ENCODE peak calls at places on chromosome 22, in five cellular contexts. K is uterus, A is lung, U is left ventricle myocardium inferior, L is SK-N-SH. Y is an unnamed sample.
A peak's percentile ranks its signal among the peaks of the same experiment; 100 is the strongest.

GRCh38 chr22:39469681-39470461 is 13.1 kb downstream of the MGAT3 start:
- DNase-seq in A (no peak), L (peak; percentile 44), U (no peak), K (no peak), Y (no peak)

GRCh38 chr22:19479358-19480172 is at the start of gene CDC45:
- DNase-seq in A (peak; percentile 97), U (peak; percentile 96), L (peak; percentile 95), K (peak; percentile 96), Y (peak; percentile 93)

GRCh38 chr22:19795617-19796008 is 35.0 kb downstream of the TBX1 start:
- DNase-seq in L (no peak), A (no peak), K (peak; percentile 67), U (no peak), Y (no peak)

GRCh38 chr22:48574776-48575566 is 1252.7 kb downstream of the BRD1 start:
- DNase-seq in U (no peak), A (peak; percentile 34), L (peak; percentile 85), K (peak; percentile 31), Y (no peak)

GRCh38 chr22:41181349-41182241 is 23.5 kb upstream of the L3MBTL2 start:
- DNase-seq in U (no peak), K (no peak), L (no peak), A (no peak), Y (peak; percentile 48)

GRCh38 chr22:45743687-45744086 is 72.1 kb downstream of the ATXN10 start:
- DNase-seq in U (no peak), K (no peak), A (no peak), L (no peak), Y (no peak)

GRCh38 chr22:24706050-24706449 is 68.5 kb downstream of the PIWIL3 start:
- DNase-seq in A (no peak), L (peak; percentile 64), U (no peak), K (no peak), Y (no peak)

GRCh38 chr22:37898441-37899181 is 7.5 kb upstream of the MICALL1 start:
- DNase-seq in A (peak; percentile 41), U (no peak), L (no peak), K (no peak), Y (peak; percentile 61)

GRCh38 chr22:29187831-29188230 is 17.9 kb upstream of the EMID1 start:
- DNase-seq in U (no peak), L (peak; percentile 50), A (no peak), K (no peak), Y (no peak)

GRCh38 chr22:23847310-23847920 is 8.6 kb upstream of the DERL3 start:
- DNase-seq in U (no peak), L (no peak), K (no peak), A (no peak), Y (no peak)

GRCh38 chr22:49574205-49574604 is 253.5 kb downstream of the BRD1 start:
- DNase-seq in U (no peak), L (peak; percentile 9), A (no peak), K (no peak), Y (no peak)

GRCh38 chr22:44217346-44217745 is 36.6 kb downstream of the PARVG start:
- DNase-seq in K (no peak), A (peak; percentile 6), L (no peak), U (no peak), Y (no peak)

GRCh38 chr22:37045958-37046357 is 5.6 kb upstream of the KCTD17 start:
- DNase-seq in K (no peak), U (no peak), L (peak; percentile 64), A (no peak), Y (no peak)

GRCh38 chr22:31650391-31650790 is 11.6 kb downstream of the PISD start:
- DNase-seq in U (no peak), K (no peak), L (no peak), A (no peak), Y (no peak)

GRCh38 chr22:29695129-29695926 is 24.5 kb upstream of the CABP7 start:
- DNase-seq in A (no peak), U (no peak), L (peak; percentile 86), K (no peak), Y (no peak)

GRCh38 chr22:40320687-40321086 is 25.6 kb upstream of the ADSL start:
- DNase-seq in U (no peak), K (no peak), L (no peak), A (no peak), Y (no peak)

GRCh38 chr22:30390974-30391691 is 3.9 kb upstream of the RNF215 start:
- DNase-seq in U (peak; percentile 33), K (peak; percentile 37), L (peak; percentile 80), A (peak; percentile 72), Y (peak; percentile 38)

GRCh38 chr22:44623771-44624510 is 78.1 kb upstream of the PRR5 start:
- DNase-seq in L (no peak), K (no peak), A (no peak), U (no peak), Y (peak; percentile 16)

GRCh38 chr22:50032109-50032871 is 19.7 kb upstream of the IL17REL start:
- DNase-seq in U (no peak), K (no peak), A (no peak), L (peak; percentile 22), Y (no peak)

GRCh38 chr22:37552560-37553163 is 7.6 kb upstream of the CDC42EP1 start:
- DNase-seq in L (peak; percentile 27), A (no peak), K (peak; percentile 68), U (peak; percentile 71), Y (no peak)

GRCh38 chr22:28547132-28547842 is 132.4 kb downstream of the TTC28 start:
- DNase-seq in A (no peak), L (no peak), K (no peak), U (no peak), Y (no peak)

GRCh38 chr22:39718206-39718605 is 147.7 kb downstream of the CACNA1I start:
- DNase-seq in L (no peak), K (no peak), A (no peak), U (no peak), Y (no peak)

GRCh38 chr22:31230871-31231621 is 18.9 kb downstream of the LIMK2 start:
- DNase-seq in U (no peak), A (peak; percentile 52), K (no peak), L (peak; percentile 37), Y (no peak)

GRCh38 chr22:29555065-29555644 is 1.6 kb upstream of the THOC5 start:
- DNase-seq in U (no peak), K (no peak), A (no peak), L (no peak), Y (no peak)

GRCh38 chr22:24435861-24436351 is 8.5 kb downstream of the ADORA2A start:
- DNase-seq in U (no peak), A (no peak), K (no peak), L (peak; percentile 13), Y (no peak)

GRCh38 chr22:48757581-48757980 is 1070.1 kb downstream of the BRD1 start:
- DNase-seq in U (no peak), K (no peak), A (no peak), L (no peak), Y (no peak)

GRCh38 chr22:31210830-31211503 is 1.1 kb upstream of the LIMK2 start:
- DNase-seq in A (peak; percentile 44), U (peak; percentile 34), K (no peak), L (no peak), Y (no peak)

GRCh38 chr22:37681556-37682049 is 4.5 kb upstream of the NOL12 start:
- DNase-seq in L (peak; percentile 82), A (peak; percentile 80), U (peak; percentile 61), K (peak; percentile 76), Y (peak; percentile 61)

DNA sequence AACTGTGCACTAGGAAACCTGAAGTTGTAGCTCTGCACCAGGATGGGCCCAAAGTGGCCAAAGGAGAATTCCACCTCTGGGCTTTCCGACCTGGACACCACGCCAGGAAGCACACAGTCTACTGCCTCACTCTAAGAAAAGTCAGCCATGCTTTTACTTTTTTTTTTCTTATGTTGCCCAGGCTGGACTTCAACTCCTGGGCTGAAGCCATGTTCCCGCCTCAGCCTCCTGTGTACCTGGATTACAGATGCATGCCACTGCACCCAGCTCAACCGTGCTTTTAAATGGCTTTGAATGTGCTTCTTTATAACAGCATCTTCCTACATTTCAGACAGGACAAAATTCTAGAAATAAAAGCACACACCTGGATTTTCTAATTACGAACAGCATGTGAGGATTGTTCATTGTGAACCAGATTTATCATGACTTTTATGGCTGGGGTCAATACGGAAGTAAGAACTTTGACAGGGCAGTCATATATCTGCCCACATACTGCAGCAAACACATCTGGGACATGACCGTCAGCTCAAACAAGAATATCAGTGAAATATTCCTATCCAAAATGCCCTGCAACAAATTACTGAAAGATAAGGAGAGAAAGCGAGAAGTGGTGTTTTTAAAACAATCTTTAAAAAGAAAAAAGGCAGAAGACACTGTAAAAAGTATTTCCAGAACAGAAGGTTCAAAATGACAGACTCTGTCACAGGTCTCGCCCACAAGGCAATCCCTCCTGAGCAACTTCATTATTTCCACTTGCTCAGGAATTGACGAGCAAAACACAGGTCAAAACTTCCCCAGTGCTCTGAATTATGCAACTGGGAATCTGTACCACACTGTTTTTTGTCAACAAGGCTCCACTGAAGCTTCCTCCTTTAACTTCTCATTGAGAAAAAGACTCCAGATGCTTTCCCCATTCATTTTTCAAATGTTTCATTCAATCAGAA is 42.1 kb downstream of the PACSIN2 start:
- DNase-seq in K (no peak), L (no peak), U (no peak), A (no peak), Y (no peak)
- H3K27ac ChIP-seq in K (no peak overlapping the region), L (no peak overlapping the region), U (no peak overlapping the region), A (peak overlapping the region; percentile 24), Y (peak overlapping the region; percentile 11)

GRCh38 chr22:34877506-34877905 is 188.5 kb upstream of the ISX start:
- DNase-seq in A (no peak), L (no peak), U (no peak), K (no peak), Y (no peak)
- TF ChIP-seq CTCF in A (no peak), L (no peak), U (no peak), K (no peak), Y (no peak)

GRCh38 chr22:32823024-32823730 is 21.7 kb downstream of the TIMP3 start:
- DNase-seq in U (no peak), L (peak; percentile 59), K (no peak), A (no peak), Y (no peak)

GRCh38 chr22:32819120-32819519 is 17.6 kb downstream of the TIMP3 start:
- DNase-seq in U (no peak), K (no peak), A (no peak), L (no peak), Y (no peak)

GRCh38 chr22:32820131-32820882 is 18.8 kb downstream of the TIMP3 start:
- DNase-seq in A (no peak), K (no peak), U (no peak), L (no peak), Y (no peak)

GRCh38 chr22:32824531-32825315 is 23.2 kb downstream of the TIMP3 start:
- DNase-seq in K (no peak), U (no peak), A (no peak), L (no peak), Y (no peak)

GRCh38 chr22:32822188-32822877 is 20.8 kb downstream of the TIMP3 start:
- DNase-seq in A (no peak), U (no peak), L (no peak), K (no peak), Y (no peak)
- H3K27ac ChIP-seq in A (no peak overlapping the region), U (peak overlapping the region; percentile 86), L (no peak overlapping the region), K (no peak overlapping the region), Y (no peak overlapping the region)

DNA sequence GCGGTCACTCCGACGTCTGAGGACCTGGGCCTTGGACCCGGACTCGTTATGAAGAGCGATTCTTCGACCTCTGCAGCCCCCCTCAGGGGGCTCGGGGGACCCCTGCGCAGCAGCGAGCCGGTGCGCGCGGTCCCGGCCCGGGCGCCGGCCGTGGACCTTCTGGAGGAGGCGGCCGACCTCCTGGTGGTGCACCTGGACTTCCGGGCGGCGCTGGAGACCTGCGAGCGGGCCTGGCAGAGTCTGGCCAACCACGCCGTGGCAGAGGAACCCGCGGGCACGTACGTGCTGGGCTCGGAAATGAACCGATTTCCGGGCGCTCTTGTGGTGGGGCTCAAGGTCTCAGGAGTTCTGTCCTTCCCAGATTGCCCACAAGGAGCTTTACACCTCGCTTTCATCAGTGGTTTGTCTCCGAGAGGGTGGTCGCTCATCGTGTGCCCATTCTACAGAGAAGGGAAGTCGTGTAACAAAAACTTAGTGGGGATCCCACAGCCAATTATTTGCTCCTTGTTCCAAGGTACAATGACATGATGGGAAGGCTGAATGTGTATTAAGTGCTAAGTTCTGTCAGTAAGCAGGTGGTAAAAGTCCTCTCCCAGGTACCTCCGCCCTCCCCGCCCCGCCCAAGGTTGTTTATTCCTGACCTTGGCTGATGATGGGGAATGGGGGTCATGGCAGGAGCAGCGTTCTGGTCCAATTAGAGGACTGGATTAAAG is 695 bp downstream of the PEX26 start:
- DNase-seq in A (no peak), L (peak; percentile 63), K (no peak), U (no peak), Y (peak; percentile 24)
- TF ChIP-seq CTCF in A (no peak), L (peak; percentile 12), K (no peak), U (no peak), Y (no peak)